ENCODE peak calls at places on chromosome 14, in five cellular contexts. Y is mesothelial cell of epicardium, S is tibial nerve, P is gastrocnemius medialis, T is Peyer's patch. C is an unnamed sample.

GRCh38 chr14:89617471-89618291 is 200.6 kb upstream of the FOXN3 start:
- DNase-seq in S (peak), Y (no peak), P (peak), T (peak), C (no peak)

GRCh38 chr14:22176930-22177329 is 412.1 kb downstream of the DAD1 start:
- DNase-seq in S (no peak), Y (no peak), P (no peak), T (no peak), C (no peak)

GRCh38 chr14:53412819-53413664 is 259.9 kb upstream of the DDHD1 start:
- DNase-seq in T (no peak), Y (no peak), S (no peak), P (no peak), C (no peak)

GRCh38 chr14:56945291-56945690 is 135.0 kb upstream of the OTX2 start:
- DNase-seq in T (no peak), S (no peak), P (no peak), Y (no peak), C (no peak)

GRCh38 chr14:105497671-105498429 is 6.8 kb downstream of the TEDC1 start:
- DNase-seq in S (no peak), P (no peak), T (no peak), Y (no peak), C (no peak)

GRCh38 chr14:23153891-23154796 is 29.3 kb downstream of the SLC7A8 start:
- DNase-seq in T (peak), S (peak), Y (peak), P (peak), C (no peak)

GRCh38 chr14:51298895-51299294 is 58.8 kb downstream of the TMX1 start:
- DNase-seq in S (no peak), Y (no peak), P (no peak), T (no peak), C (no peak)

GRCh38 chr14:46499521-46499920 is 152.1 kb downstream of the RPL10L start:
- DNase-seq in Y (no peak), T (no peak), S (no peak), P (no peak), C (no peak)

GRCh38 chr14:67517083-67517482 is 16.0 kb upstream of the PLEKHH1 start:
- DNase-seq in T (no peak), S (no peak), P (no peak), Y (no peak), C (no peak)

GRCh38 chr14:86961106-86961716 is 1031.8 kb downstream of the GALC start:
- DNase-seq in S (no peak), P (no peak), T (no peak), Y (no peak), C (no peak)

DNA sequence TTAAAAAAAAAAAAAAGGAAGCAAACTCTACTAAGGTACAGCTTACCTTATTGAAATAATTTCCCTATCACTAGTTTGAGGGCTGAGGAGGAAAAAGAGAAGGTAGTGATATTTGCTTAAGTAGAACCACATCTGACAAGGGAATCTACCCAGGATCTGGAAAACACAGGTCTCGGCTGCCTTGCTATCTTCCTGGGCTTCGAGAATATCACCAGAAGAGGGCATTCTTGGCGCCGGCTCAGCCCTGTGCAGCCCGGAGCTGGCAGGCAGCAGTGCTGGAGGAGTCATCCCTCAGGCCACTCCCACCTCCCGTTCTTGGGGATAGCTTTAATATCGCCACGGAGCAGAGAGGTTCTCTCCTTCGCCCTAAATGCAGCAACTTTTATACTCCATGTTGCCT is 1181.2 kb downstream of the VRK1 start:
- DNase-seq in P (peak), Y (peak), S (peak), T (peak), C (peak)
- TF ChIP-seq CTCF in P (no peak), Y (no peak), S (no peak), T (peak), C (peak)

DNA sequence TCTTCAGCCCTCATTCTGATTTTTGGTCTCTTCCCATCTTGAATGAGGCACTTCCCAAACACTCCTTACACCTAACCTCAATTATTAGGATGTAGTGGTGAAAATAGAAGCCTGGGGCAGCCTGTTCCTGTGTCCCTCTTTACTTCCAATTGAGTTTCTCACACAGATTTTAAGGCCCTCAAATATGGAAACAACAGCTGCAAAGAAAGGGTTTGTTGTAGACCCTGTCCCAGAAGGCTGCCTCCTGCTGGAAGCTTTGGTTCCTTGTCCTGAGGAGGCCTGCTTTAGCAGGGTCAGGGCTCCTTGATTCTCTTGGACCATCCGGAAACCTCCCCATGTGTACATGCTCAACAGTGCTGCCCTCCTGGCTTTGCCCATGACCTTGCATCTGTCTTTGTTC is 101.3 kb downstream of the TGFB3 start:
- DNase-seq in P (no peak), Y (no peak), T (no peak), S (no peak), C (no peak)
- TF ChIP-seq CTCF in P (no peak), Y (no peak), T (no peak), S (no peak), C (no peak)

DNA sequence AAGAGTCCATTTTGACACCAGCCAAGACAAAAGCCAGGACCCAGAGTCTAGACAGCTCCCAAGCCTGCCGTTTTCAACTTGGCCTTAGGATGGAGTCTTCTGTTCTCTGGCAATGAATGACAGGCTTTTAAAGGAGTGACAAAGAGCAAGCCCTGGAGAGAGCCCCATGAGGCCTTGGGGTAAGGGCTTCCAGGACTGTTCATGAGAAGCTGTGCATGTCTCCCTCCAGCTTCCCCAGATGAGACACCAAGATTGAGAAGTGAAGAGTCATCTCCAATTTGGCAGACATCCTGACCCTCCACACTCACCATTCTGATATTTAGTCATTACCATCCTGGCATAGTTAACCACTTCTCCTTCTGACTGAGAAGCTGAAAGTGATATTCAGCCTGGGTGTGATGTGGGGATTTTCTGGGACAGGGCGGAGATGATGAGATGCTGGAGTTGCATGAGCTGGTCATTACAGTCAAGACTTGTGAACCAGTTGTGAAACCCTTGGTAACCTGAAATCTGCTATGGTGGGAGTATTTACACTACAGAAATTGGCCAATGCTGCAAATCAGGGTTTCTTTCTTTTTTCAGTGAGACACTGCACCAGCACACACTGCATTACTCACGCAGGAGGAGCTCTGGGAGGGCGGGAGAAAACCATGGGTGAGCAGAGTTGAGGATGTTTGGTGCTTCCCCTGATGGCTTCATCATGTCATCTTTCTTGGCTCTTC is 77.8 kb downstream of the VCPKMT start:
- DNase-seq in S (no peak), P (peak), Y (no peak), T (no peak), C (no peak)
- TF ChIP-seq CTCF in S (no peak), P (no peak), Y (no peak), T (no peak), C (no peak)

GRCh38 chr14:94357166-94357565 is 31.2 kb downstream of the SERPINA1 start:
- DNase-seq in S (no peak), Y (no peak), T (no peak), P (no peak), C (no peak)

GRCh38 chr14:94356379-94357056 is 31.9 kb downstream of the SERPINA1 start:
- DNase-seq in P (no peak), Y (no peak), S (no peak), T (no peak), C (no peak)

GRCh38 chr14:94360945-94361565 is 27.3 kb downstream of the SERPINA1 start:
- DNase-seq in P (no peak), Y (no peak), S (no peak), T (no peak), C (peak)

GRCh38 chr14:94354638-94355185 is 31.6 kb upstream of the SERPINA6 start:
- DNase-seq in P (no peak), Y (no peak), T (no peak), S (no peak), C (no peak)

DNA sequence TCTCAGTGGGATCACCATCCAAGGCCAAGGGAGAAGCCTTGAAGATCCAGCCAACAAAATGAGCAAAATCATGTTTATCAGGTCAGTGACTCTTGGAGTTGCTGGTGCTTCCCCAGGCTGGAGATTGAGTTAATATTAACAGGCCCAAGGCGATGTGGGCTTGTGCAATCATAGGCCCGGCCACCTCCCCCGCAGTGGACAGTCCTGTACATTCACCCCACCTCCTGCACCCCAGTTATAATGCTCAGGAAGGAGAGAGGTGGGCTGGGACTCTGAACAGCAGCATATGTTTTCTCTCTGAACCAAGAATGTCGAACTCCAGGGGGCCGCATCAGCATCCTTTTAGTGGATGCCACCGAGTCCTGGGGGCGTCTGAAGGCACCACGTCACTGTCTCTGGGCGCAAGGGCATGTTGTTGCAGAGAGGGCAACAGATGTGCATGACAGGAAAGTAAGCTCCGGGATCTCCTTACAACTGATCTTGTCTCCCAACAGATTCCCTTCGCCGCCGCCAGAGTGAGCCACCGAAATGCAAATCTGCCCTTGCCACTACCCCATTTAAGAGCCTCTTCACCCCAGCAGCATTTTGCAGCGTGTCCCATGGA is 32.2 kb upstream of the SERPINA6 start:
- DNase-seq in Y (no peak), S (peak), T (no peak), P (no peak), C (no peak)
- TF ChIP-seq CTCF in Y (no peak), S (peak), T (peak), P (no peak), C (peak)

GRCh38 chr14:79543966-79544365 is 667.3 kb downstream of the DIO2 start:
- DNase-seq in P (no peak), S (no peak), T (no peak), Y (no peak), C (no peak)
- TF ChIP-seq CTCF in P (no peak), S (peak), T (peak), Y (peak), C (peak)

GRCh38 chr14:64766430-64767151 is 62.4 kb downstream of the PLEKHG3 start:
- DNase-seq in P (no peak), S (no peak), T (no peak), Y (no peak), C (no peak)

GRCh38 chr14:64763801-64764511 is 59.7 kb downstream of the PLEKHG3 start:
- DNase-seq in Y (no peak), T (no peak), S (no peak), P (no peak), C (no peak)

GRCh38 chr14:64765740-64766302 is 61.6 kb downstream of the PLEKHG3 start:
- DNase-seq in S (no peak), T (no peak), P (no peak), Y (no peak), C (no peak)

GRCh38 chr14:64763089-64763782 is 59.0 kb downstream of the PLEKHG3 start:
- DNase-seq in T (no peak), S (no peak), Y (no peak), P (no peak), C (no peak)

GRCh38 chr14:64764641-64765520 is 60.7 kb downstream of the PLEKHG3 start:
- DNase-seq in Y (peak), T (peak), S (peak), P (peak), C (peak)
- TF ChIP-seq CTCF in Y (peak), T (peak), S (peak), P (peak), C (peak)

DNA sequence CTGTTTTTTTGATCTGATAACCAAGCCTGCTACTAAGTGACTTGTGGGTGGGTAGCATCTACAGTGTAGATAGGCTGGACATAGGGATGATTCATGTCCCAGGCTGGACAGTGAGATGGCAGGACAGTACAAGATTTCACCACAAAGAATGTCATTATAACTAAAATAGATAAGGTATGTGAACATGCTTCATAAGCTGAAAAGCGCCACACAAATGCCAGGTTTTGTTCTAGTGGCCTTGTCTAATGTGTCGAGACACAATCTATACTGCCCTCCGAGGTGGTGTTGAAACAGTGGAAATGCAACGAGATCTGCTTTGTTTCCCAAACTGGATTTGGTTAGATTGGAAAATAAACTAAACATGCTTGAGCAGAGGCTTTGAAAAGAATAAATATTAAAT is 4.4 kb downstream of the LGALS3 start:
- DNase-seq in P (no peak), Y (no peak), S (no peak), T (no peak), C (no peak)
- TF ChIP-seq CTCF in P (no peak), Y (no peak), S (no peak), T (peak), C (peak)